ENCODE peak calls at places on chromosomes 16 and 17, in six cellular contexts. H is lower lobe of right lung, Q is RWPE1, S is stomach, E is Panc1, W is WERI-Rb-1. I is an unnamed sample.

GRCh38 chr17:7579839-7580630 is 597 bp downstream of the CD68 start:
- DNase-seq in E (no peak), Q (no peak), W (no peak), H (no peak), S (no peak), I (no peak)

GRCh38 chr17:36507266-36507665 is 20.8 kb downstream of the ZNHIT3 start:
- DNase-seq in W (no peak), E (no peak), H (no peak), Q (no peak), S (no peak), I (no peak)

GRCh38 chr16:11743308-11744074 is 834 bp upstream of the TXNDC11 start:
- DNase-seq in Q (no peak), S (peak), H (peak), E (peak), W (no peak), I (no peak)

GRCh38 chr17:7293821-7294613 is 422 bp downstream of the YBX2 start:
- DNase-seq in H (peak), W (peak), S (peak), E (no peak), Q (peak), I (no peak)

GRCh38 chr16:30821891-30822290 is 34.9 kb upstream of the ZNF629 start:
- DNase-seq in E (no peak), S (no peak), H (no peak), Q (no peak), W (no peak), I (no peak)

GRCh38 chr17:58329808-58330543 is 1.4 kb upstream of the TSPOAP1 start:
- DNase-seq in H (peak), W (no peak), Q (no peak), E (no peak), S (no peak), I (no peak)

GRCh38 chr16:80743273-80743672 is 61.1 kb downstream of the CDYL2 start:
- DNase-seq in Q (no peak), S (no peak), W (no peak), H (no peak), E (no peak), I (no peak)

GRCh38 chr17:4499431-4500187 is 928 bp downstream of the SPNS2 start:
- DNase-seq in W (peak), E (no peak), Q (no peak), S (no peak), H (no peak), I (no peak)

GRCh38 chr16:4376820-4377572 is 5.3 kb downstream of the VASN start:
- DNase-seq in H (no peak), E (no peak), S (no peak), W (no peak), Q (no peak), I (no peak)

GRCh38 chr16:87665193-87665592 is 62.9 kb downstream of the JPH3 start:
- DNase-seq in H (no peak), S (no peak), W (no peak), E (no peak), Q (no peak), I (no peak)

GRCh38 chr16:64621616-64622015 is 500.2 kb downstream of the CDH11 start:
- DNase-seq in E (no peak), W (no peak), Q (no peak), S (no peak), H (no peak), I (no peak)

GRCh38 chr17:39002991-39003715 is 36.0 kb upstream of the FBXO47 start:
- DNase-seq in S (peak), E (no peak), Q (no peak), H (peak), W (peak), I (no peak)

GRCh38 chr16:4535627-4536108 is 2.9 kb downstream of the CDIP1 start:
- DNase-seq in H (no peak), E (no peak), S (no peak), Q (no peak), W (no peak), I (no peak)

GRCh38 chr17:15351925-15352324 is 10.5 kb upstream of the TEKT3 start:
- DNase-seq in S (no peak), H (no peak), W (no peak), E (no peak), Q (peak), I (peak)

GRCh38 chr17:75634754-75635609 is 1.7 kb downstream of the SMIM5 start:
- DNase-seq in W (no peak), S (no peak), H (peak), E (no peak), Q (no peak), I (no peak)

GRCh38 chr17:16465861-16466338 is 26.1 kb downstream of the LRRC75A start:
- DNase-seq in W (no peak), Q (no peak), E (no peak), S (peak), H (no peak), I (no peak)

GRCh38 chr16:56672761-56673536 is 3.3 kb downstream of the MT1H start:
- DNase-seq in Q (no peak), W (no peak), E (no peak), S (no peak), H (no peak), I (no peak)

GRCh38 chr17:42698736-42699414 is 16.5 kb downstream of the CNTNAP1 start:
- DNase-seq in Q (peak), H (no peak), W (peak), E (no peak), S (no peak), I (no peak)

GRCh38 chr16:28258571-28258970 is 33.8 kb upstream of the SBK1 start:
- DNase-seq in W (peak), E (no peak), Q (no peak), S (peak), H (no peak), I (no peak)

GRCh38 chr17:80254396-80255241 is 6.0 kb upstream of the RNF213 start:
- DNase-seq in H (no peak), S (peak), Q (peak), E (peak), W (no peak), I (peak)

GRCh38 chr16:68264128-68265077 is at the start of gene SLC7A6:
- DNase-seq in Q (peak), W (peak), H (peak), E (no peak), S (peak), I (no peak)

GRCh38 chr17:74049167-74049797 is 154.2 kb upstream of the RPL38 start:
- DNase-seq in S (no peak), E (no peak), W (peak), Q (no peak), H (no peak), I (no peak)

GRCh38 chr17:35774499-35774898 is 13.8 kb downstream of the C17orf50 start:
- DNase-seq in W (no peak), H (peak), E (no peak), S (peak), Q (no peak), I (no peak)

GRCh38 chr16:85608515-85608885 is 4.6 kb upstream of the GSE1 start:
- DNase-seq in S (peak), Q (no peak), E (no peak), W (no peak), H (no peak), I (no peak)

GRCh38 chr16:85605912-85606841 is 6.9 kb upstream of the GSE1 start:
- DNase-seq in Q (no peak), H (no peak), S (peak), E (no peak), W (no peak), I (no peak)

GRCh38 chr16:85606920-85607319 is 6.2 kb upstream of the GSE1 start:
- DNase-seq in E (no peak), S (no peak), Q (no peak), W (no peak), H (no peak), I (no peak)

GRCh38 chr16:85607796-85608514 is 5.2 kb upstream of the GSE1 start:
- DNase-seq in E (no peak), W (no peak), S (no peak), Q (no peak), H (no peak), I (no peak)

DNA sequence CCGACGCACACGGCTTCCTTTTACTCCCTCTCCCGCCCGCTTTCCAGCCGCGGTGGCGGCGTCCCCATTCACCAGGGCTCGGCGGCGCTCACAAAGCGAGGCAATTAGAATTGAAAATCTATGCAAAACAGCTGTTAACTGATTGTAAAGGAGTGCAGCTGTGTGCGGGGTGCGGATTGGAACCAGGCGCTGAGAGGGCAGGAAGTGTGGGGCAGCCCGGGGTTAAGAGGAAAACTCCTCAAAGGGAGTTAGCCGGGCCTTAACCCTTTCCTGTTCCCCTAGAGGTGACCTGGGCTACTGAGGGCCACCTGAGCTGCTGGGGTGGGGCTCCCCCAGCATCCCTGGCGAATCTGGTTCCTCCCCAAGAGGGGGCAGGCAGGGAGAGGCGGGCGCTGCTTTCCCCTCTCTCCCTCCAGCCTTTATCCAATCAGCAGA is 5.8 kb upstream of the GSE1 start:
- DNase-seq in E (no peak), W (no peak), H (no peak), Q (no peak), S (peak), I (no peak)
- H3K27ac ChIP-seq in E (peak), W (no peak), H (no peak), Q (no peak), S (peak), I (no peak)

DNA sequence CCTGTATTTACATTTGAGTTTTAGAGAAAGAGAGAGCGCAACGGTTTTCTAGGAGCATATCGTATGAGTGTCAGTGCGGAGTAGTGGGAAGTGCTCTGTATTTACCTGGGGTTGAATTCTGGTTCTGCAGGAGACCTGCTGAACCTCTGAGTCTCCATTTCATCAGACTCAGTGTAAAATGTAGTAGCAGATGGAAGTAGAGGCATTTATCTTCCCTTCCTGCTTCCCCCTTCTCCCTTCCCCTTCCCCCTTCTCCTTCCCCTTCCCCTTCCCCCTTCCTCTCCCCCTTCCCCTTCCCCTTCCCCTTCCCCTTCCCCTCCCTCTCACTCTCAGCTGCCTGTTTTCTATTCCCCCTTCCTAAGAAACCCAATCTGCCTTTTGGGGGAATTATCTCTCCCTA is 426.9 kb downstream of the NPIPA7 start:
- DNase-seq in S (no peak), H (no peak), Q (no peak), W (no peak), E (no peak), I (no peak)
- H3K27ac ChIP-seq in S (no peak), H (no peak), Q (no peak), W (no peak), E (no peak), I (no peak)

GRCh38 chr17:31832748-31833147 is 26.3 kb downstream of the COPRS start:
- DNase-seq in W (no peak), H (no peak), S (no peak), E (no peak), Q (no peak), I (no peak)
- H3K27ac ChIP-seq in W (no peak), H (no peak), S (no peak), E (no peak), Q (no peak), I (no peak)

GRCh38 chr17:69111794-69112193 is 29.9 kb downstream of the ABCA6 start:
- DNase-seq in W (no peak), S (no peak), Q (no peak), E (no peak), H (no peak), I (no peak)

GRCh38 chr17:69103557-69104233 is 38.0 kb downstream of the ABCA6 start:
- DNase-seq in H (no peak), W (no peak), E (no peak), Q (no peak), S (no peak), I (no peak)

GRCh38 chr17:69105907-69106730 is 35.6 kb downstream of the ABCA6 start:
- DNase-seq in Q (no peak), E (no peak), S (no peak), H (no peak), W (no peak), I (no peak)
- H3K27ac ChIP-seq in Q (no peak), E (no peak), S (no peak), H (no peak), W (no peak), I (no peak)

DNA sequence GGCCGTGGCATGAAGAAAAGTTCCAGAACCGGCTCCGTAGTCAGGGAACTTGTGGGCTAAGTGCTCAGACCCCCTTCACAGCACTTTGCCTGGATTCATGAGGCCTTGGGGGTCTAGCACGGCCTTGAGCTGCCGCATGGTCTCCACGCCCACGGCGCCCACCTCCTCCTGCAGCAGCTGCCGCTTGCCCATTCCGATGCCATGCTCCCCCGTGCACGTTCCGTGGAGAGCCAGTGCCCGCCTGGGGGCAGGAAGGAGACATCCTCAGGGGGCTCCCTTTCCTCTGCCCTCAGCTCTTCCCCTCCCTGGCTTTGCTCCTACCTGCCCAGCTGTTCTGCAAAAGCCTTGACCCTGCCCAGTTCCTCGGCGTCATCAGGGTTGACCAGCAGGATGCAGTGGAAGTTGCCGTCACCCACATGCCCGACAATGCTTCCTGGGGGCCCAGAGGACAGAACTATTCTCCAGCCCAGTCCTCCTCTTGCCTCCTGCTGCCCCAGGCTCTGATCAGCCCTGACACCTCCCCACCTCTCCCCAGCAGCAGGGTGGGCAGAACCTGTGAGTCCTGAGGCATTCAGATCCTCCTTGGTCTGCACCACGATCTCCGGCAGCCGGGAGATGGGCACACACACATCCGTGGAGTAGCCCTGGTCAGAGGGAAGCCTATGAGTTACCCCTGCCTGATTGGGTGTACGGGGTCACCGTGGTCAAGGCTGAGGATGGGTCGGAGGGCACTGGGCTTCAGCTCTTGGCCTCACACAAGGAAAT is 4.1 kb downstream of the LDHD start:
- DNase-seq in H (no peak), S (no peak), Q (no peak), W (no peak), E (no peak), I (no peak)
- H3K27ac ChIP-seq in H (peak), S (peak), Q (peak), W (no peak), E (no peak), I (no peak)

GRCh38 chr17:12257176-12257575 is 236.5 kb downstream of the MAP2K4 start:
- DNase-seq in H (no peak), E (no peak), W (no peak), Q (no peak), S (no peak), I (no peak)
- H3K27ac ChIP-seq in H (no peak), E (no peak), W (no peak), Q (no peak), S (no peak), I (no peak)

DNA sequence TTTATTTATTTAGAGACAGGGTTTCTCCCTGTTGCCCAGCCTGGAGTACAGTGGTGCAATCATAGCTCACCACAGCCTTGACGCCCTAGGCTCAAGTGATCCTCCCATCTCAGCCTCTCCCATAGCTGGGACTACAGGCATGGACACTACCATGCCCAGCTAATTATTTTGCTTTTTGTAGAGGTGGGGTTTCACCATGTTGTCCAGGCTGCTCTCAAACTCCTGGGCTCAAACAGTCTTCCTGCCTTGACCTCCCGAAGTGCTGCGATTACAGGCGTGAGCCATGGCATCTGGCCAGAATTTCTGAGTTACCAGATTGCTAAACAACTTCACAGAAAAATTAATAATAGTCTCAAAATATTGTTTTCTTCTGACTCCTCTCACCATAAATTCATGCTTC is 21.7 kb downstream of the MOSMO start:
- DNase-seq in E (no peak), S (no peak), H (no peak), W (no peak), Q (no peak), I (no peak)
- H3K27ac ChIP-seq in E (peak), S (peak), H (no peak), W (no peak), Q (no peak), I (peak)

GRCh38 chr17:64775701-64776570 is 113.8 kb upstream of the SMURF2 start:
- DNase-seq in H (no peak), W (no peak), S (no peak), Q (no peak), E (no peak), I (no peak)
- H3K27ac ChIP-seq in H (peak), W (no peak), S (peak), Q (peak), E (no peak), I (no peak)

DNA sequence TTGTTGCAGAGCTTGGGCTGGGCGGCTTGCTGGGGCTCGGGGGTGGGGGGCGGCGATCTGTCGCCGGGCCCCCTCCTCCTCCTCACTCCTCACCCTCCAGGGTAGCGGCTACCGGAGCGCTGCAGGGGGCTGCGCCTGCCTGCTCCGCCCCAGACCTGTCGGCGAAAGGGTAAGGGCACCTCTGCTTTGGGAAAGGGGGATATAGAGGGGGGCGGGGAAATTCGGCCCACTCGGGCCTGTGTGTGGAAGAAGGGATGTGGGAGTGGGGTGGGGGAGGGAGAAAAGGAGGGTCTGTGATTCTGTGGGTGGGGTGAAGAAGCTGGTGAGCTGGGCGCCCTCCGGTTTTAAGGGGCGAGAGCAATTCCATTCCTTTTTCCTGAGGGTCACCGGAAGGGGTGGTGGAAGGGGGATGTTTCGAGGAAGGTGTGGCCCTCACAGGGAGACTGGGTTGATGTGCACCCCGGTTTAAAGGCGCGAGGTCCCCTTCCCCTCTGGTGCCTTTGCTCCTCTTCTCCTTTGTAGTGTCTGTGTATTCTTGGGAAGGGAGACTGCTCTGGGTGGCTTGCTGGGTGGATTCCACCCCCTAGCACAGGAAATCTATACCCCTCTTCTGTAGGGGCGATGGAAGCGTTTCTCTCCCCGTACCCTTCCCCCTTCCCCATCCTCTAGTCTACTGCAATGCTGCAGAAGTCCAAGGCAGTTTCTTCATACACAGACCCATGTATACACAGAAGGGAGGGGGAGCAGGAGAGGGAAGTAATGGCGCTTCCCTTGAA is 881 bp downstream of the TAOK1 start:
- DNase-seq in W (peak), E (no peak), H (no peak), Q (peak), S (no peak), I (no peak)
- H3K27ac ChIP-seq in W (peak), E (peak), H (peak), Q (peak), S (peak), I (peak)

DNA sequence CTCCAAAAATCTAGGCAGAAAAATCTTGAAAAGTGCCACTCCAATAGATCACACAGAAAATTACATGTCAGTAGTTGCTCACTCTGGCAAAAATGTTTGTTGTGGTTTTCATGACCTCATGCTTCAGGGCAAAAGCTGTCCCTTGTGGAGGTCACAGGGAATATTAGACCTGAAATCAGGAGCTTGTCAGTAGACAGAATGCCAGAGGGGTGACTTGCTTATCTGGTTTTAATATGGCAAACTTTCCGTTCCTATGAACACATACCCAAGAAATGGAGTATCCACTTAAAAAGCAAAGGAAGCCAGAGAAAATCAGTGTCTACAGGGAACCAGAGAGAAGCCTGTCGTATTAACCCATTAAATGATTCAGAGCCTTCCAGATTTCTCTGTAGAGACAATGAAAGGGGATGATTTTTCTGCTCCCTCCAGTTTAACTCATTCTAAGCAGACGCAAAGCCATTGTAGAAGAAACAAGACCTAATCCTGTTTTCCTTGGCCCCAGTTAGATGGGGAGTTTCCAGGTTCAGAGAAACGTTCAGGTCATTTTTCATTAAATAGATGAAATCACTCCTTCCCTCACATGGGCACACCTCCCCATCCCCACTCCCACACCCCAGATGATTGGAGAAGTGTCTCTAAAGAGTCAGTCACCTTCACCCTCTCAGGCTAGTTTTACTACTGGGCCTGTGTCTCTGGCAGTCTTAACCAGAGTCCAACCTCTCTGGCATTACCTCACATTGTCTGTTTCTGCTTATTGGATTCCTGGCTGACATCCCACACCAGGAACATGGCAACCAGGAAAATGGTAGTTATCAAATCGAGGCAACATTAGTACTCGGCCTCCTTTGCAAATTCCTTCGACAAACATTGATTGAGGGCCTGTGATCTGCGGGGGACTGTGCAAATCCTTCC is 6.0 kb downstream of the SOX9 start:
- DNase-seq in Q (peak), E (no peak), H (no peak), S (peak), W (no peak), I (no peak)
- H3K27ac ChIP-seq in Q (no peak), E (peak), H (no peak), S (peak), W (no peak), I (peak)

I was measured in epithelial cell of prostate.